ENCODE peak calls at places on chromosomes 3 and 15, in ten cellular contexts. V is AG08396, G is left colon, B is iPS DF 19.7, U is right cardiac atrium, A is thoracic aorta, R is NCI-H2029, P is iris pigment epithelial cell, H is KG1, T is RPMI8226. K is an unnamed sample.
A peak's percentile ranks its signal among the peaks of the same experiment; 100 is the strongest.

GRCh38 chr3:46359748-46360509 is 6.0 kb downstream of the CCR2 start:
- DNase-seq in T (peak; percentile 92), P (no peak), H (no peak), B (no peak), V (no peak), R (peak; percentile 92), G (no peak), U (no peak), A (no peak), K (no peak)

GRCh38 chr3:38438421-38438820 is 15.3 kb upstream of the ACVR2B start:
- DNase-seq in R (no peak), B (no peak), H (peak; percentile 74), P (peak; percentile 55), G (no peak), A (no peak), U (no peak), T (peak; percentile 74), V (no peak), K (no peak)

GRCh38 chr15:75198560-75199346 is 2.9 kb upstream of the C15orf39 start:
- DNase-seq in G (no peak), H (no peak), P (peak; percentile 65), T (peak; percentile 78), B (no peak), U (no peak), R (peak; percentile 69), A (no peak), V (no peak), K (peak; percentile 50)

GRCh38 chr3:111667621-111668239 is 72.6 kb upstream of the ZBED2 start:
- DNase-seq in P (peak; percentile 82), A (no peak), B (no peak), T (peak; percentile 78), R (no peak), G (peak; percentile 33), H (peak; percentile 78), U (peak; percentile 21), V (peak; percentile 15), K (no peak)

GRCh38 chr3:40615916-40616315 is 91.2 kb downstream of the ZNF621 start:
- DNase-seq in U (no peak), T (no peak), V (no peak), H (no peak), G (no peak), R (no peak), A (no peak), P (no peak), B (no peak), K (no peak)

GRCh38 chr3:154113609-154114008 is 7.6 kb upstream of the ARHGEF26 start:
- DNase-seq in V (no peak), B (no peak), P (no peak), G (no peak), R (no peak), A (no peak), T (no peak), U (no peak), H (no peak), K (no peak)

GRCh38 chr3:161969867-161970266 is 473.3 kb downstream of the OTOL1 start:
- DNase-seq in V (peak; percentile 3), P (peak; percentile 70), U (no peak), B (no peak), H (no peak), R (no peak), T (no peak), A (no peak), G (no peak), K (peak; percentile 10)

GRCh38 chr3:103137830-103138229 is 703.0 kb downstream of the ZPLD1 start:
- DNase-seq in G (no peak), R (no peak), H (no peak), T (no peak), P (no peak), U (no peak), B (no peak), V (no peak), A (no peak), K (no peak)

GRCh38 chr3:184177331-184177731 is 2.7 kb downstream of the AP2M1 start:
- DNase-seq in T (no peak), B (no peak), U (peak; percentile 50), H (no peak), G (no peak), R (no peak), P (peak; percentile 53), V (no peak), A (no peak), K (no peak)

GRCh38 chr3:41198526-41198925 is 779 bp upstream of the CTNNB1 start:
- DNase-seq in V (no peak), R (peak; percentile 30), H (peak; percentile 29), A (no peak), U (peak; percentile 50), B (no peak), G (peak; percentile 60), P (no peak), T (peak; percentile 30), K (no peak)

GRCh38 chr3:8554725-8555621 is 53.4 kb downstream of the LMCD1 start:
- DNase-seq in V (peak; percentile 68), R (peak; percentile 71), U (peak; percentile 63), P (peak; percentile 77), H (no peak), A (no peak), G (no peak), B (no peak), T (no peak), K (no peak)

GRCh38 chr15:73374599-73374998 is 5.8 kb upstream of the HCN4 start:
- DNase-seq in H (no peak), U (peak; percentile 71), P (no peak), T (no peak), G (no peak), A (no peak), V (no peak), B (no peak), R (no peak), K (no peak)

GRCh38 chr15:74319596-74320357 is 47.7 kb downstream of the CYP11A1 start:
- DNase-seq in T (no peak), V (no peak), G (no peak), U (no peak), P (no peak), A (no peak), B (peak; percentile 70), H (no peak), R (peak; percentile 37), K (no peak)

GRCh38 chr3:183800221-183800863 is 25.0 kb downstream of the MAP6D1 start:
- DNase-seq in U (no peak), A (no peak), V (no peak), R (no peak), B (no peak), G (no peak), H (no peak), P (no peak), T (no peak), K (no peak)